ENCODE peak calls at places on chromosomes 2 and 18, in seven cellular contexts. Y is Peyer's patch, S is HEK293T, X is BJ, G is putamen, E is A172, W is SK-N-SH. Q is an unnamed sample.

GRCh38 chr2:153940511-153940910 is 68.8 kb downstream of the GALNT13 start:
- DNase-seq in Y (no peak), S (no peak), X (no peak), G (no peak), E (peak), W (no peak), Q (no peak)

GRCh38 chr2:83565231-83566025 is 893.7 kb downstream of the SUCLG1 start:
- DNase-seq in Y (no peak), S (no peak), X (no peak), G (no peak), E (no peak), W (no peak), Q (no peak)

GRCh38 chr2:213846856-213847255 is 562.6 kb downstream of the SPAG16 start:
- DNase-seq in Y (no peak), S (no peak), X (no peak), G (no peak), E (peak), W (no peak), Q (no peak)

GRCh38 chr2:28074127-28074526 is 183.6 kb downstream of the BABAM2 start:
- DNase-seq in Y (no peak), S (no peak), X (no peak), G (no peak), E (no peak), W (peak), Q (no peak)

GRCh38 chr18:5456577-5457466 is 87.0 kb downstream of the EPB41L3 start:
- DNase-seq in Y (no peak), S (peak), X (peak), G (peak), E (no peak), W (peak), Q (no peak)

GRCh38 chr18:40056085-40056484 is 1898.9 kb upstream of the PIK3C3 start:
- DNase-seq in Y (no peak), S (no peak), X (no peak), G (no peak), E (no peak), W (no peak), Q (no peak)

GRCh38 chr2:109350526-109350925 is 221.5 kb downstream of the SH3RF3 start:
- DNase-seq in Y (no peak), S (no peak), X (no peak), G (no peak), E (peak), W (no peak), Q (no peak)

GRCh38 chr2:223597071-223597470 is 5.1 kb downstream of the SCG2 start:
- DNase-seq in Y (no peak), S (no peak), X (no peak), G (no peak), E (no peak), W (no peak), Q (no peak)

GRCh38 chr2:12321017-12321641 is 395.6 kb upstream of the TRIB2 start:
- DNase-seq in Y (no peak), S (no peak), X (peak), G (peak), E (peak), W (no peak), Q (no peak)

Q was measured in mucosa of gallbladder.